ENCODE peak calls at places on chromosome 10, in seven cellular contexts. X is IMR-90, K is Calu3, T is fibroblast of lung, Y is lower lobe of right lung, W is tibial nerve, C is fibroblast of mammary gland. J is an unnamed sample.

GRCh38 chr10:109977382-109977806 is 30.4 kb upstream of the ADD3 start:
- DNase-seq in X (no peak), K (peak; percentile 46), T (no peak), Y (no peak), W (no peak), C (no peak), J (no peak)

GRCh38 chr10:14543048-14543903 is 212.6 kb upstream of the FRMD4A start:
- DNase-seq in X (no peak), K (no peak), T (peak; percentile 47), Y (peak; percentile 73), W (peak; percentile 33), C (peak; percentile 44), J (no peak)

GRCh38 chr10:93591065-93591808 is 9.8 kb downstream of the RBP4 start:
- DNase-seq in X (no peak), K (no peak), T (no peak), Y (peak; percentile 58), W (no peak), C (no peak), J (no peak)

GRCh38 chr10:131451407-131452015 is 140.0 kb upstream of the TCERG1L start:
- DNase-seq in X (no peak), K (no peak), T (no peak), Y (no peak), W (no peak), C (no peak), J (no peak)

GRCh38 chr10:124898493-124898892 is 43.4 kb upstream of the ZRANB1 start:
- DNase-seq in X (no peak), K (no peak), T (no peak), Y (no peak), W (no peak), C (no peak), J (no peak)

GRCh38 chr10:103619424-103620356 is 126.2 kb downstream of the NEURL1 start:
- DNase-seq in X (no peak), K (no peak), T (no peak), Y (no peak), W (no peak), C (no peak), J (no peak)

GRCh38 chr10:34889004-34889869 is 74.1 kb upstream of the PARD3 start:
- DNase-seq in X (no peak), K (peak; percentile 24), T (no peak), Y (no peak), W (no peak), C (peak; percentile 14), J (no peak)

GRCh38 chr10:74880041-74880440 is 53.6 kb downstream of the KAT6B start:
- DNase-seq in X (peak; percentile 81), K (no peak), T (peak; percentile 45), Y (no peak), W (no peak), C (peak; percentile 19), J (no peak)

GRCh38 chr10:115903845-115904244 is 369.2 kb downstream of the GFRA1 start:
- DNase-seq in X (no peak), K (no peak), T (no peak), Y (no peak), W (no peak), C (no peak), J (no peak)

GRCh38 chr10:91880310-91880709 is 29.0 kb downstream of the FGFBP3 start:
- DNase-seq in X (no peak), K (peak; percentile 24), T (no peak), Y (no peak), W (no peak), C (no peak), J (no peak)

GRCh38 chr10:103668351-103669242 is 175.1 kb downstream of the NEURL1 start:
- DNase-seq in X (peak; percentile 55), K (no peak), T (peak; percentile 75), Y (peak; percentile 74), W (peak; percentile 65), C (peak; percentile 64), J (no peak)

GRCh38 chr10:125641398-125641797 is 41.6 kb downstream of the TEX36 start:
- DNase-seq in X (no peak), K (no peak), T (no peak), Y (no peak), W (no peak), C (no peak), J (no peak)

GRCh38 chr10:35855155-35855947 is 213.3 kb upstream of the FZD8 start:
- DNase-seq in X (no peak), K (no peak), T (no peak), Y (no peak), W (no peak), C (peak; percentile 12), J (no peak)

GRCh38 chr10:97399843-97400545 is 1.1 kb downstream of the RRP12 start:
- DNase-seq in X (peak; percentile 85), K (peak; percentile 57), T (peak; percentile 71), Y (no peak), W (no peak), C (peak; percentile 82), J (no peak)

GRCh38 chr10:33335800-33336605 is 1.5 kb upstream of the NRP1 start:
- DNase-seq in X (peak; percentile 44), K (peak; percentile 82), T (peak; percentile 81), Y (peak; percentile 70), W (peak; percentile 40), C (peak; percentile 84), J (no peak)

GRCh38 chr10:125473138-125473793 is 209.7 kb downstream of the TEX36 start:
- DNase-seq in X (no peak), K (no peak), T (no peak), Y (no peak), W (no peak), C (no peak), J (no peak)

GRCh38 chr10:15321431-15322321 is 49.4 kb downstream of the FAM171A1 start:
- DNase-seq in X (peak; percentile 48), K (no peak), T (peak; percentile 89), Y (no peak), W (no peak), C (peak; percentile 55), J (no peak)

GRCh38 chr10:116147162-116147906 is 125.7 kb downstream of the GFRA1 start:
- DNase-seq in X (no peak), K (no peak), T (no peak), Y (no peak), W (no peak), C (no peak), J (no peak)

GRCh38 chr10:110529596-110530011 is 31.9 kb downstream of the DUSP5 start:
- DNase-seq in X (no peak), K (no peak), T (no peak), Y (no peak), W (no peak), C (no peak), J (no peak)

GRCh38 chr10:118735294-118735693 is 19.5 kb downstream of the CACUL1 start:
- DNase-seq in X (no peak), K (no peak), T (no peak), Y (no peak), W (no peak), C (no peak), J (no peak)

GRCh38 chr10:118732253-118733194 is 22.2 kb downstream of the CACUL1 start:
- DNase-seq in X (no peak), K (no peak), T (no peak), Y (no peak), W (no peak), C (no peak), J (no peak)

GRCh38 chr10:118730699-118731456 is 23.9 kb downstream of the CACUL1 start:
- DNase-seq in X (no peak), K (no peak), T (no peak), Y (no peak), W (no peak), C (no peak), J (no peak)

GRCh38 chr10:118737594-118738302 is 17.0 kb downstream of the CACUL1 start:
- DNase-seq in X (no peak), K (no peak), T (no peak), Y (no peak), W (no peak), C (no peak), J (no peak)

DNA sequence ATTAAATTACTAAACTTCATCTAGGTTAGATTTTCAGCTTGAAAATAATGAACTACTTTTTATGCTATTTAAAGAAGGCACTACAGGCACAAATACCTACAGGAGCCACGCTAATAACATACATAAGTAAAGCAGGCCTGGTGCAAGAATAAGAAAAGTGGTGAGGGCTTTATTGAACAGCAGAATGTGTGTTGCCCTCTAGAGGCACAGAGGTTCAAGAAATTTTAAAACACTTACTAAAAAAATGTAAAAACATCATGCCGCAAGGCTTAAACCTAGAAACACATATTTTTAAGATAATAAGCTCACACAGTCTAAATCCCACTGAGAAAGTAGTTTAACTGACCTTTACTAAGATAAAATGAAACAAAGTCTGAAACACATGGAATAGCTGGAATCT is 20.3 kb downstream of the CACUL1 start:
- DNase-seq in X (no peak), K (no peak), T (peak; percentile 22), Y (no peak), W (no peak), C (no peak), J (no peak)
- TF ChIP-seq CTCF in X (peak; percentile 28), K (no peak), T (peak; percentile 33), Y (no peak), W (no peak), C (peak; percentile 44), J (peak; percentile 33)

GRCh38 chr10:86918022-86918471 is 39.4 kb downstream of the MMRN2 start:
- DNase-seq in X (peak; percentile 77), K (no peak), T (peak; percentile 66), Y (no peak), W (no peak), C (peak; percentile 59), J (no peak)
- TF ChIP-seq CTCF in X (no peak), K (no peak), T (no peak), Y (no peak), W (no peak), C (no peak), J (no peak)

DNA sequence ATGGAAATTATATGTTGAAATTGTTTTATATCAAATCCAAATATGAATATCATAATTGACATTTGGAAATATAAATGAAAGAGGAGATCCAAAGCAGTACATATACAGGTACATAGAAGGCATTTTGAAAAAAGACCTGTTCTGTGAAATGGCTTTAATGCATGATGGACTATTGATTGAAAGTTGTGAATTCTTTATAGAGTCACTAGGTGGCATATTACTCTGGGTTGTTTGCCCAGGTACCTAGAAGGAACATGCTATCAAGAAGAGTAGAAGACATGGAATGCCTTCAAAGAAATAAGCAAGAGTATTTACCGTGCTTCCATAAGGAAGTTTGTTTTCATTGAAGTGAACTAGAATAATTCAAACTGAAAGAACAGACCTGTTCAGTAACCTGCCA is 160.0 kb upstream of the ANK3 start:
- DNase-seq in X (no peak), K (peak; percentile 5), T (peak; percentile 27), Y (no peak), W (no peak), C (peak; percentile 27), J (no peak)
- TF ChIP-seq CTCF in X (peak; percentile 10), K (peak; percentile 62), T (no peak), Y (peak; percentile 20), W (no peak), C (peak; percentile 32), J (peak; percentile 57)

DNA sequence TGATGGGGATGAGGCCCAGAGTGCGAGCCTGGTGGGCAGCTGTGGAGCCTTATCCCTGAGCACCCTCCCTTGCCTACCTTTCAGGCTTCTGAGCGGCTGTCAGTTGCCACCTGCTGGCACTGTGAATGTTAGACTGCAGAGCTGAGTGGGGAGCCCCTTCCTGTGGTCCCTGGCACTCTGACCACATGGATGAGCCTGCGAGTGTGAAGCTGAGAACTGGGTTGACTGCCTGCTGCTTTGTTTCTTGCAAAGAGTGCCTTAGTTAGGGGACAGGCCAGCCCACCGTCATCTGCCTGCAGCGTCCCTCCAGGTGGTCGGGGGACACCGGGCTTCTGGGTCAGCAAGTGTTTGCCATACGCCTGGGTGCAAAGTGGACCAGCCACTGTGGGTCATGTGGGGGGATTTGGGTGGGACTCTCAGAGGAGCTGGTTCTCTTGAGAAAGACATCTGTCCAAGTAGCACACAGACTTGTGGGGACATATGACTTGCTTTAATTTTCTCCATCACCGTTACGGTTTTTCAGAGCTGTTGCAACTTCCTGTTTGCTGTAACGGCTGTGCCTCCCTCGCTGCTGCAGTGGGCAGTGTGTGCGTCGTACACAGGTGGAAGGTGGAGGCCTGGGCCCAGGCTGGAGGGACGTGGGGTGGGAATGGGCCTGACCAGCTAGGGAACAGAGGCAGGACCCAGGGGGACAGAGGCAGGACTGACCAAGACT is 13.7 kb downstream of the INPP5A start:
- DNase-seq in X (no peak), K (no peak), T (no peak), Y (no peak), W (no peak), C (no peak), J (peak; percentile 26)
- TF ChIP-seq CTCF in X (no peak), K (no peak), T (no peak), Y (no peak), W (no peak), C (no peak), J (peak; percentile 37)

J was measured in CD4-positive, alpha-beta T cell.